ENCODE peak calls at places on chromosomes 4 and X, in five cellular contexts. K, U, A, Z and M are unnamed samples.

GRCh38 chr4:93658443-93658842 is 170.1 kb upstream of the ATOH1 start:
- DNase-seq in A (no peak), Z (no peak), K (no peak), U (no peak), M (no peak)

GRCh38 chr4:138095378-138095777 is 146.8 kb downstream of the SLC7A11 start:
- DNase-seq in K (no peak), Z (no peak), U (no peak), A (no peak), M (no peak)

GRCh38 chr4:20462426-20463175 is 210.9 kb downstream of the SLIT2 start:
- DNase-seq in Z (no peak), K (peak), A (no peak), U (no peak), M (no peak)

GRCh38 chr4:47816748-47817147 is 21.1 kb downstream of the CORIN start:
- DNase-seq in U (no peak), Z (no peak), K (no peak), A (no peak), M (no peak)

GRCh38 chr4:100019821-100020220 is 69.7 kb upstream of the H2AZ1 start:
- DNase-seq in U (no peak), Z (no peak), K (no peak), A (no peak), M (no peak)

GRCh38 chrX:150085881-150086280 is 147.6 kb upstream of the EOLA2 start:
- DNase-seq in K (peak), U (no peak), A (no peak), Z (no peak), M (no peak)

GRCh38 chr4:101155859-101156430 is 191.4 kb downstream of the PPP3CA start:
- DNase-seq in U (no peak), K (no peak), Z (no peak), A (no peak), M (no peak)

GRCh38 chr4:36990108-36990872 is 254.3 kb upstream of the NWD2 start:
- DNase-seq in Z (no peak), A (no peak), K (no peak), U (no peak), M (peak)

GRCh38 chr4:76658231-76659102 is 223.4 kb downstream of the SHROOM3 start:
- DNase-seq in A (no peak), Z (no peak), K (peak), U (no peak), M (no peak)

GRCh38 chr4:113593400-113594230 is 167.9 kb downstream of the CAMK2D start:
- DNase-seq in K (no peak), U (no peak), A (no peak), Z (no peak), M (peak)

GRCh38 chr4:112266823-112267222 is 18.9 kb downstream of the TIFA start:
- DNase-seq in K (no peak), U (no peak), Z (no peak), A (no peak), M (no peak)

GRCh38 chr4:40672528-40673522 is 43.2 kb upstream of the RBM47 start:
- DNase-seq in K (peak), Z (no peak), A (peak), U (no peak), M (peak)

GRCh38 chr4:123919576-123920098 is 523.0 kb downstream of the SPRY1 start:
- DNase-seq in A (no peak), U (no peak), Z (no peak), K (no peak), M (no peak)

GRCh38 chr4:180827610-180828009 is 1415.6 kb upstream of the TENM3 start:
- DNase-seq in A (no peak), Z (no peak), K (peak), U (no peak), M (no peak)

GRCh38 chr4:72505314-72505744 is 63.7 kb downstream of the ADAMTS3 start:
- DNase-seq in A (no peak), U (no peak), K (peak), Z (no peak), M (peak)

DNA sequence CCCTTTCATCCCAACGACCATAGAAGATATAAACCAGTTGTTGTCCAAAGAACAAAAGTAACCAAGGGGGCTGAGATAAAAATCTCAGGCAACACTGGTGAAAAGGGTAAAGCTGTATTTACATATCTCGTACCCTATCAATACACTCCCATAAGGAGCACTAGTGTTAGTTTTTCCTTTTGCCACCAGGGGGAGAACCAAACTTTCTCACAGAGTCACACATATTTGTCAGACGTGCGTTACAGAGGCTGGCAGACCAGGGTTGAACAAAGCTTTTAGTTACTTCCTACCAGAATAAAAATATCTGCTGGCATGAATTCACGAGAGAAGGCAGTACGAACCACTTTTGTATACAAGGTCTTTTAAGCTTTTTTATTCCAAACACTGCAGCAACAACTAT is 88.3 kb downstream of the AMELX start:
- DNase-seq in K (peak), U (no peak), Z (peak), A (no peak), M (peak)
- TF ChIP-seq CTCF in K (peak), U (peak), Z (peak), A (peak), M (no peak)

DNA sequence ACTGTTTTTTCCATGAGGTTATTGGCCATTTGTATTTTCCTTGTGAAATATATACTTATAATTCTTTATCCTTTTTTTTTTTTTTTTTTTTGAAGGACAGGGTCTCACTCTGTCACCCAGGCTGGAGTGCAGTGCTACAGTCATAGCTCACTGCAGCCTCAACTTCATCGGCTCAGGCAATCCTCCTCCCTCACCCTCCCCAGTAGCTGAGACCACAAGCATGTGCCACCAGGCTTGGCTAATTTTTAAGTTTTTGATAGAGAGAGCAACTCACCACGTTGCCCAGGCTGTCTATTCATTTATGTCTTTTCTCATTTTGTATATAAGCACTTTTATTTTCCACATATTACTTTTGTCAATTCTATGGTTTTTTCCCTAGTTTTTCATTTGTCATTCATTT is 16.8 kb downstream of the RBPJ start:
- DNase-seq in U (no peak), K (no peak), Z (no peak), A (no peak), M (no peak)
- TF ChIP-seq CTCF in U (no peak), K (no peak), Z (no peak), A (no peak), M (no peak)

DNA sequence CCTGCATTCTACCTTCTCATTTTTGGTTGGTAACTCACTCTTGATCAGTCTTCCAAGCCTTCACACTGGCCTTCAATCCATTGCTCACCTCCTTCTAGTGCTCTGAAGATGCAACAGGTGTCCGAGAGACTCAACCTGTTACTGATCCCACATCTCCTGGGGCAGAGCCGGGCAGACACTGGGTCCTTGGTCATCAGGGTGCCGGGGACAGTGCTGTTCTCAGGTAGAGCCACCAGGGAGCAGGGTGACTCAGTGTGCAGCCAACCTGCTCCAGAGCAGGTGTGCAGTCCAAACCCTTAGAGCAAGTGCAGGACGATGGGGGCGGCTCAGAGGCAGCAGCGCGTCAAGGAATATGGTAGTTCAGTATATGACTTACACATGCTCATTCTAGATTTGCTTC is 188.4 kb downstream of the DHX15 start:
- DNase-seq in K (no peak), Z (no peak), U (no peak), A (no peak), M (no peak)
- TF ChIP-seq CTCF in K (no peak), Z (no peak), U (no peak), A (no peak), M (no peak)

GRCh38 chrX:131709553-131709952 is 165.7 kb downstream of the OR13H1 start:
- DNase-seq in U (no peak), A (no peak), Z (no peak), K (no peak), M (no peak)

GRCh38 chrX:131703646-131704045 is 159.8 kb downstream of the OR13H1 start:
- DNase-seq in K (no peak), A (no peak), U (no peak), Z (no peak), M (no peak)

DNA sequence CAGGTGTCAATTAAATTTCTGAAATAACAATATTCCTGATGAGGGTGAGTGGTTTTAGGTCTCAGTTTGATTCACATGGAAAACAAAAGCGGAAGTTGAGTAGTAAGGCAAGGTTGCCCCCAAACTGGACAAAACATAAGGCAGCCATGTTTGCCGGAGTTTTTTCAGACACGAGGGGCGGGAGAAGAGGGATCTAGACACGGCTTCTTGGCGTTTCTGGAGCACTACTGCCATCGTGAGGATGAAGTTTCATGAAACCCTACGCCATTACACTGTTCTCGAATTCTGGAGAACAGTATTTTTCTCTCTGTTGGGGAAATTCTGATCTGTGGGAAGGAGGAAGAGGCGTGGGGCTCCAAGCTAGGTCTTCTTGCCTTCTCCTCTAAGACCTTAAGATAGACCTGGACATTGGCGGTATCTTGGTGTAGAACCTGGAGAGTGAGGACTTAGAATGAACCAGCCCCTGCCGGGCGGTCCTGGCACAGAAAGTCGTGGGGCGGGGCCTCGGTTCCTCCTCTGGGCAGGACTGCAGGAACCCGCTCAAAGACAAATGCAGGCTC is 160.3 kb downstream of the OR13H1 start:
- DNase-seq in U (peak), A (no peak), K (no peak), Z (peak), M (no peak)
- TF ChIP-seq CTCF in U (peak), A (no peak), K (no peak), Z (no peak), M (no peak)